ENCODE peak calls at places on chromosomes 4 and X, in nine cellular contexts. Y is IMR-90, B is body of pancreas, N is uterus, J is gastrocnemius medialis, C is adrenal gland, Z is K562, F is HCT116, D is transverse colon. P is an unnamed sample. For H3K27me3, the result is how much of the 10 kb centered on the place peaks cover.

GRCh38 chr4:189092596-189092995 is 848.1 kb upstream of the FRG1 start:
- DNase-seq in D (no peak), F (no peak), C (no peak), B (no peak), N (no peak), Y (peak), Z (no peak), J (no peak), P (no peak)

GRCh38 chrX:21745756-21746155 is 12.2 kb downstream of the SMPX start:
- DNase-seq in C (peak), D (peak), F (no peak), Y (peak), Z (peak), J (peak), N (no peak), B (peak), P (no peak)

GRCh38 chrX:47247206-47247998 is 14.6 kb downstream of the USP11 start:
- DNase-seq in Z (no peak), F (no peak), J (no peak), N (no peak), B (no peak), Y (peak), D (no peak), C (no peak), P (no peak)

GRCh38 chr4:17633600-17633999 is 19.2 kb downstream of the MED28 start:
- DNase-seq in Z (no peak), C (no peak), F (no peak), J (no peak), N (no peak), Y (no peak), B (no peak), D (no peak), P (no peak)

GRCh38 chrX:77160301-77160700 is 286.9 kb upstream of the FGF16 start:
- DNase-seq in Z (no peak), Y (no peak), D (no peak), N (no peak), B (no peak), J (no peak), C (no peak), F (no peak), P (no peak)

GRCh38 chr4:19577121-19577520 is 674.6 kb upstream of the SLIT2 start:
- DNase-seq in N (no peak), B (no peak), D (no peak), C (no peak), J (no peak), F (no peak), Z (no peak), Y (peak), P (no peak)

GRCh38 chr4:122403860-122404259 is 25.0 kb downstream of the ADAD1 start:
- DNase-seq in Y (no peak), D (no peak), J (no peak), N (no peak), B (no peak), Z (no peak), C (no peak), F (no peak), P (no peak)

GRCh38 chr4:43550981-43551627 is 658.6 kb downstream of the GRXCR1 start:
- DNase-seq in N (no peak), D (no peak), C (no peak), F (no peak), Z (no peak), Y (no peak), B (no peak), J (no peak), P (no peak)

GRCh38 chrX:118208476-118208875 is 91.9 kb upstream of the KLHL13 start:
- DNase-seq in B (no peak), N (no peak), D (no peak), J (no peak), Z (no peak), F (no peak), Y (no peak), C (no peak), P (no peak)

GRCh38 chr4:46277165-46277951 is 112.6 kb downstream of the GABRA2 start:
- DNase-seq in B (peak), Y (no peak), N (no peak), D (no peak), Z (no peak), J (no peak), F (no peak), C (no peak), P (no peak)

GRCh38 chr4:108762559-108763225 is at the start of gene ETNPPL:
- DNase-seq in Y (no peak), D (no peak), N (no peak), F (no peak), C (peak), Z (no peak), B (peak), J (peak), P (no peak)

GRCh38 chr4:25030283-25031076 is at the start of gene LGI2:
- DNase-seq in D (peak), F (no peak), C (peak), B (peak), N (peak), Y (no peak), Z (peak), J (no peak), P (no peak)

GRCh38 chrX:153848325-153848724 is 18.0 kb upstream of the PDZD4 start:
- DNase-seq in D (no peak), J (no peak), F (no peak), Y (no peak), N (no peak), Z (no peak), B (no peak), C (no peak), P (no peak)

GRCh38 chr4:77126844-77127614 is 30.0 kb upstream of the CCNG2 start:
- DNase-seq in B (no peak), Y (no peak), C (no peak), J (no peak), D (no peak), F (no peak), N (no peak), Z (no peak), P (no peak)

GRCh38 chr4:139887962-139888735 is 222.5 kb downstream of the MGST2 start:
- DNase-seq in C (no peak), D (peak), Y (no peak), J (no peak), Z (no peak), F (no peak), N (no peak), B (no peak), P (no peak)

DNA sequence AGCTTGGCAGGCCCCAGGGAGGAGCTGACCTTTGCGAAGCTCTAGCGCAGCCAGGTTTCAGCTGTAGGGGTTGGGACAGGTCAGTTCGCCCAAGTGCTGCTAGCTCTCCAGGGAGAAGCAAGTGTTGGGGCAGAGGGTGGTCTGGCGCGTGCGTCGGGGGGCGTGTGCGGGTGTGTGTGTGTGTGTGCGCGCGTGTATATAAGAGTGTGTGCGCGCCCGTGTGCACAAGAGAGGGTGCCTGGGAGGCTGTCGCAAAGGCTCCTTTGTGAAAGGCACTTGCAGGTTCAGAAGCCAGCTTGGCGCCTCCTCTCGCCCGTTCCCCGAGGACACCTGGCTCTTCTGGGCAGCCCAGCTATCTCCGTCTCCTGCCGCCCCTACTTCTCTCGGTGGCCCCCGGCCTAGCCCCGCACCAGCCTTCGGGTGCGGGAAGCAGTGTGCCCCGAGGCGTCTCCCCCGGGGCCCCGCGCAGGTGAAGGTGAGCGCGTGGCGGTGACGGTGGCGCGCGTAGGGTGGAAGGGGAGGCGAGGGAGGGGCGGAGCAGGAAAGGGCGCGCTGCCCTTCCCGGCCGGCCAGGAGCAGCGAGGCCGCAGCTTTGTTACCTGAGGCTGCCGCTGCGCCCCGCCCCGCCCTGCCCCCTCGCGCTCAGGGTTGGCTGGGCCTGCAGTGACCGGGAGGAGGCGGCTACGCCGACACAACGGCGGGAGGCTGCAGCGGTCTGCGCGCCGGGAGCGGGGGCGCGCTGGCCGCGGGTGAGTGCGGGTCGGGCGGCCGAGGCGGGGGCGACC is at the start of gene FHDC1:
- DNase-seq in F (peak), B (peak), N (no peak), Z (peak), C (no peak), Y (no peak), D (peak), J (no peak), P (peak)
- TF ChIP-seq POLR2A in F (no peak), B (peak), N (peak), Z (no peak), C (no peak), Y (no peak), D (peak), J (no peak), P (no peak)

DNA sequence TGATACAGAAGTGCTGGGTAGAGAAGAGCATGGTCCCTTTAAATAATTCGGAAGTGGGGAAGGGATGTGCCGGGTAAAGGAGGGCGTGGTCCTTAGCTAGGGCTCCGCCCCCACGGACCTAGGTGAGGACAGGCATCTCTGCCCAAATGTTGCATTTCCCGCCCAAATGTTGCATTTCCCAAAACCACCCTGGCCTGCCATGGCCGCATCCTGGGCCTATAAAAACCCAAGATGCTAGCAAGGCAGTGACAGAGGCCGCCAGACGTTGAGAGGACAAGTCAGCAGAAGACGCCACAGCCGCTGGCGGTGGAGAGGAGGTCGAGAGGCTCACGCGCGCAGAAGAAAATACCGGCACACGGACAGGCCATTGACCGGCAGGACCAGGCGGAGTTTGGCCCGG is 46.1 kb downstream of the ZFP42 start:
- DNase-seq in D (no peak), C (no peak), F (no peak), Z (no peak), Y (no peak), N (no peak), B (no peak), J (no peak), P (no peak)
- H3K27me3 ChIP-seq in D (under half), C (under half), F (under half), Z (under half), Y (under half), N (under half), B (under half), J (under half), P (under half)

GRCh38 chr4:144355809-144356757 is 215.6 kb upstream of the GYPA start:
- DNase-seq in D (peak), C (no peak), J (no peak), Z (peak), Y (peak), F (peak), N (no peak), B (peak), P (no peak)
- TF ChIP-seq CTCF in D (no peak), C (no peak), J (no peak), Z (no peak), Y (peak), F (peak), N (no peak), B (no peak), P (no peak)

GRCh38 chrX:135985123-135985973 is at the start of gene SLC9A6:
- DNase-seq in F (no peak), Y (peak), D (peak), N (peak), C (peak), J (peak), Z (peak), B (peak), P (peak)
- TF ChIP-seq POLR2A in F (peak), Y (no peak), D (no peak), N (peak), C (peak), J (peak), Z (peak), B (peak), P (no peak)

DNA sequence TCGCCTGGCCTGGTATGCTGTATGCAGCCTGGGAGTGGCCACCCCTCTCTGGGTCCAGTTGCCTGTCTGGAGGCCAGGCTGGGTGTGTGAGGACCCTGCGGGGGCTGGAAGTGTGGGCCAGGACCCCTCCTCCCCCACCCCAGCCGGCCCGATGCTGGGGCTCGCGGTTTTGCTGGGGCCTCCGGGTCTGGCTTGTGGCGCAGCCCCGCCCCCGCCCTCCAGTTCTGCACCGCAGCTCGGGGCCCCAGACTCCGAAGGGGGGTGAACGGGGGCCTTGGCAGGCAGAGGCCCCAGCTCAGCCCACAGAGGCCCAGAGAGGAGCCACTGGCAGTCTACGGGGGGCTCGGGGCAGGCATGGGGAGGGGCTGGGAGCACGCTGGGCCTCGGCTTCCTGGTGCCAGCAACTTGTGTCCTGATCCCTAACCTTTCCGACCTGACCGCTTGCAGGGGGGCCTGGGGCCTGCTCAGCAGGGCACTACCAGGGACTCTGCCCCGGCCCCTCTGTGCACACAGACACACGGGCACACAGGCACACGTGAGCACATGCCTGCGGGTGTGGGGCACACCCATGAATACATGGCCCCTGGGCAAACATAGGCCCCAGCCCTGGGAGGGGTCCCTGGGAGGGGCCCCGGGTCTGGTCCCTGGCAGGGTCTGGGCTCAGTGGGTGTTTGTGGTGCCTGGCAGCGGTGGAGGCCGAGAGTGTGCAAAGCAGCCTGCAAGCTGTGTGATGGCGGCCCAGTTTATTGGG is 21.4 kb upstream of the FGFR3 start:
- DNase-seq in B (no peak), N (no peak), Y (no peak), J (no peak), C (no peak), F (no peak), Z (peak), D (no peak), P (no peak)
- H3K27me3 ChIP-seq in B (under half), N (under half), Y (under half), J (under half), C (under half), F (under half), Z (under half), D (half or more), P (under half)

DNA sequence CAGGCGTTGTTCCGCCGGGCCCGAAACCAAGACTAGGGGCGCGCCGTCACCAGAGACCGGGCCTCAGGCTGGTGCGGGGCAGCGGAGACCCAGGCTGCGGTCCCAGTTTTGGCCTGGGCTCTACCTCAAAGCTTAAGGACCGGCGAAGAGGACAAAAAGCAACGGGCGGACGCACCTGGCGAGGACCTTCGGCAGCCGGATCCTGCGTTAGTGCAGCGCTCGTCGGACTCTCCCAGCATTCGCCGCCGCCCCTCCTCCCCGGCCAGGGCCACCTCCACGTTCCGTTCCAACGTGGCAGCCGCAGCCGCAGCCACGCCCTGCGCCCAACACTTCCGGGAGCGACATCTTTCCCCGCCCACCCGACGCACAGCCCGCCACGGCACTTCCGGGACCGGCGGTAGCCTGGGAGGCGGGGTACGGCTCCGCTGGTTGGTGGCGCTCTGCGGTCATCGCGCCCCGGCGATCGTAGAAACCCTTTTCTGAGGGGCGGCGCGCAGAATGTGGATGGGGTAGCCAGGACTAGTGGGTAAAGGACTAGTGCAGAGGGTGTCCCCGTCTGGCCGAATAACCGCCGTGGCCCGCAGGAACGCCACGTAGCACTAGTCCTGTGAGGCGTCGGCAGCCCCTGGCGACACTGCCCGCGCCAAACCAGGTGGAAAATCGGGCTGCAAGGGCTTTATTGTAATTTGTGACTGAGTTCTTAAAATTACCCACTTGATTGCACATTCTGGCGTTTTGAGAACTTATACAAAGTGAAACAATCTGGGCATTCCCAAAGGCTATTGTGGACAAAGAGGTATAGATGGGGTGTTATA is at the start of gene SEC31A:
- DNase-seq in Z (peak), D (peak), N (peak), Y (peak), B (peak), F (peak), J (peak), C (peak), P (peak)
- TF ChIP-seq CTCF in Z (peak), D (no peak), N (peak), Y (no peak), B (no peak), F (no peak), J (peak), C (peak), P (no peak)

GRCh38 chr4:7936963-7937362 is 2.7 kb downstream of the AFAP1 start:
- DNase-seq in N (no peak), B (no peak), C (no peak), F (no peak), Y (no peak), D (no peak), Z (no peak), J (no peak), P (no peak)

GRCh38 chr4:7942019-7942556 is 2.4 kb upstream of the AFAP1 start:
- DNase-seq in Z (no peak), D (no peak), F (no peak), J (peak), B (no peak), Y (no peak), N (no peak), C (no peak), P (no peak)

GRCh38 chr4:7941111-7942018 is 1.7 kb upstream of the AFAP1 start:
- DNase-seq in C (no peak), N (no peak), J (peak), F (no peak), Z (no peak), D (no peak), B (no peak), Y (no peak), P (no peak)

GRCh38 chr4:7938513-7939376 is 916 bp downstream of the AFAP1 start:
- DNase-seq in F (no peak), B (peak), Y (peak), J (no peak), D (peak), C (no peak), N (no peak), Z (no peak), P (no peak)

DNA sequence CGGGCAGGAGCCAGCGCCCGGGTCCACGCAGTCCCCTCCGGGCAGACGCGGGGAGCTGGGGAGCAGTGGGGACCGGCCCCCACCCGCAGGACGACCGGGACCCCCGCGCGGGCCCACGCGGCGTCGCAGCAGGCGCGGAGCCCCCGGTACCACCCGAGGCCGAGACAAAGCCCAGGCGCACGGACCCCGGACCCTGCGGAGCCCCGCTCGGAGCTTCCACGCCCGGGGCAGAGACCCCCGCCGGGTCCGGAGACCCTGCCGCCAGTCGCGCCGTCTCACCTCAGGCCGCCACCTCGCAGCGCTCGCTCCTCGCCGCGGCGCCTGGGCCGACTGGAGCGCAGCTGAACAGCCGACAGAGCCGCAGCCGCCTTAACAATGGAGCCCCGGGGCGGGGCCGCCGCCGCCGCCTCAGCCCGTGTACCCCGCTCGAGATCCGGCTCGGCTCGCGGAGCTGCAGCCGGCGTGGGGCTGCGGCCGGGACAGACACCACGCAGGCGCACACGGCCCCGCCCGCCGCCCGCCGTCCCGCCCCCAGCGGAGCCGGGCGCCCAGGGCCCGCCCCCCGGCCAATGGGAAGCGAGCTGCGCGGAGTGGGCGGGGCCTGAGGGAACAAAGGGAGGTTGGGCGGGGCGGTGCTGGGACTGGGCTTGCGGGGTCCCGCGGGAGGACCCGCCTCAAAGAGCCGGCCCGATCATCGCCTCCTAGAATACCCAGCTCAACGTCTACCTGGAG is at the start of gene AFAP1:
- DNase-seq in F (peak), C (peak), J (peak), Y (peak), Z (peak), B (peak), D (peak), N (peak), P (peak)
- TF ChIP-seq POLR2A in F (peak), C (peak), J (peak), Y (peak), Z (no peak), B (peak), D (peak), N (peak), P (peak)

GRCh38 chr4:158789853-158790252 is 21.0 kb downstream of the FNIP2 start:
- DNase-seq in C (no peak), J (no peak), F (no peak), Z (no peak), N (no peak), B (no peak), Y (no peak), D (no peak), P (no peak)

GRCh38 chr4:158786155-158786581 is 17.3 kb downstream of the FNIP2 start:
- DNase-seq in Y (peak), C (no peak), N (no peak), D (no peak), F (no peak), Z (no peak), J (no peak), B (no peak), P (no peak)

GRCh38 chr4:158788608-158789007 is 19.8 kb downstream of the FNIP2 start:
- DNase-seq in J (no peak), Z (no peak), F (no peak), Y (no peak), B (no peak), N (no peak), D (no peak), C (no peak), P (no peak)

GRCh38 chr4:158791588-158791987 is 22.8 kb downstream of the FNIP2 start:
- DNase-seq in D (no peak), B (no peak), Z (no peak), Y (no peak), C (no peak), J (no peak), F (no peak), N (no peak), P (no peak)

GRCh38 chr4:158787718-158788441 is 19.1 kb downstream of the FNIP2 start:
- DNase-seq in Z (peak), N (no peak), J (no peak), F (no peak), Y (no peak), B (no peak), D (no peak), C (no peak), P (no peak)
- H3K27me3 ChIP-seq in Z (under half), N (under half), J (under half), F (under half), Y (under half), B (under half), D (under half), C (under half), P (under half)

GRCh38 chr4:133147922-133148689 is 988 bp upstream of the PCDH10 start:
- DNase-seq in F (no peak), J (no peak), B (no peak), Y (peak), C (peak), Z (no peak), N (no peak), D (no peak), P (no peak)
- TF ChIP-seq CTCF in F (no peak), J (no peak), B (no peak), Y (no peak), C (no peak), Z (no peak), N (no peak), D (no peak), P (no peak)

P was measured in suprapubic skin.